ENCODE peak calls at places on chromosome 3, in seven cellular contexts. G, H, Y, X, U, T and V are unnamed samples.

GRCh38 chr3:20323307-20323927 is 137.4 kb upstream of the SGO1 start:
- DNase-seq in G (no peak), H (no peak), Y (peak; percentile 27), X (no peak), U (no peak), T (no peak), V (no peak)

GRCh38 chr3:161443921-161444457 is 52.6 kb upstream of the OTOL1 start:
- DNase-seq in G (no peak), H (no peak), Y (no peak), X (no peak), U (no peak), T (no peak), V (no peak)

GRCh38 chr3:119912220-119912619 is 130.3 kb downstream of the NR1I2 start:
- DNase-seq in G (no peak), H (no peak), Y (no peak), X (no peak), U (peak; percentile 7), T (no peak), V (no peak)

GRCh38 chr3:50359760-50360110 is 414 bp upstream of the TMEM115 start:
- DNase-seq in G (no peak), H (no peak), Y (no peak), X (no peak), U (no peak), T (no peak), V (no peak)

GRCh38 chr3:32009101-32009500 is 27.6 kb downstream of the ZNF860 start:
- DNase-seq in G (no peak), H (no peak), Y (no peak), X (no peak), U (peak; percentile 50), T (no peak), V (no peak)

GRCh38 chr3:124260206-124260915 is 268.4 kb upstream of the ROPN1 start:
- DNase-seq in G (no peak), H (no peak), Y (no peak), X (no peak), U (peak; percentile 88), T (no peak), V (peak; percentile 80)

GRCh38 chr3:55000546-55000945 is 72.7 kb upstream of the LRTM1 start:
- DNase-seq in G (no peak), H (no peak), Y (no peak), X (no peak), U (peak; percentile 87), T (no peak), V (peak; percentile 92)

GRCh38 chr3:97579365-97579764 is 185.2 kb upstream of the ARL6 start:
- DNase-seq in G (no peak), H (no peak), Y (no peak), X (no peak), U (no peak), T (no peak), V (no peak)

GRCh38 chr3:46845860-46846623 is 17.2 kb downstream of the MYL3 start:
- DNase-seq in G (peak; percentile 84), H (peak; percentile 84), Y (peak; percentile 74), X (peak; percentile 87), U (peak; percentile 57), T (peak; percentile 66), V (peak; percentile 70)

GRCh38 chr3:24096695-24097290 is 151.7 kb downstream of the NR1D2 start:
- DNase-seq in G (no peak), H (no peak), Y (no peak), X (no peak), U (peak; percentile 18), T (no peak), V (no peak)

GRCh38 chr3:46998121-46998851 is 18.8 kb downstream of the NBEAL2 start:
- DNase-seq in G (peak; percentile 78), H (peak; percentile 83), Y (peak; percentile 84), X (peak; percentile 79), U (peak; percentile 49), T (peak; percentile 60), V (peak; percentile 65)

GRCh38 chr3:136898549-136898948 is 36.5 kb downstream of the NCK1 start:
- DNase-seq in G (no peak), H (no peak), Y (no peak), X (no peak), U (no peak), T (no peak), V (no peak)

GRCh38 chr3:192054881-192055280 is 593.9 kb downstream of the PYDC2 start:
- DNase-seq in G (no peak), H (no peak), Y (no peak), X (no peak), U (peak; percentile 79), T (no peak), V (peak; percentile 5)

GRCh38 chr3:67044295-67044694 is 46.2 kb downstream of the KBTBD8 start:
- DNase-seq in G (no peak), H (no peak), Y (no peak), X (no peak), U (peak; percentile 35), T (no peak), V (peak; percentile 26)

GRCh38 chr3:157259825-157260224 is 99.9 kb upstream of the CCNL1 start:
- DNase-seq in G (no peak), H (no peak), Y (no peak), X (no peak), U (no peak), T (no peak), V (no peak)

GRCh38 chr3:61736506-61736905 is 175.1 kb downstream of the PTPRG start:
- DNase-seq in G (no peak), H (no peak), Y (no peak), X (no peak), U (peak; percentile 24), T (no peak), V (no peak)

GRCh38 chr3:76949462-76949861 is 90.4 kb upstream of the ROBO2 start:
- DNase-seq in G (no peak), H (no peak), Y (no peak), X (no peak), U (no peak), T (no peak), V (no peak)

GRCh38 chr3:159210336-159210735 is 408.5 kb downstream of the MFSD1 start:
- DNase-seq in G (no peak), H (no peak), Y (no peak), X (no peak), U (peak; percentile 15), T (no peak), V (no peak)

GRCh38 chr3:58526124-58526957 is 10.6 kb downstream of the ACOX2 start:
- DNase-seq in G (no peak), H (peak; percentile 46), Y (peak; percentile 51), X (no peak), U (peak; percentile 96), T (no peak), V (peak; percentile 95)

GRCh38 chr3:171358171-171358890 is 101.9 kb downstream of the TNIK start:
- DNase-seq in G (no peak), H (no peak), Y (no peak), X (no peak), U (peak; percentile 50), T (no peak), V (no peak)

GRCh38 chr3:169104541-169104940 is 559.0 kb downstream of the MECOM start:
- DNase-seq in G (no peak), H (no peak), Y (no peak), X (no peak), U (peak; percentile 81), T (no peak), V (peak; percentile 95)

GRCh38 chr3:157174265-157174615 is 14.3 kb upstream of the CCNL1 start:
- DNase-seq in G (peak; percentile 28), H (no peak), Y (peak; percentile 40), X (no peak), U (no peak), T (no peak), V (no peak)

GRCh38 chr3:58480309-58480708 is 11.6 kb upstream of the KCTD6 start:
- DNase-seq in G (no peak), H (no peak), Y (no peak), X (no peak), U (no peak), T (no peak), V (no peak)

GRCh38 chr3:114569186-114569585 is 275.4 kb downstream of the TIGIT start:
- DNase-seq in G (no peak), H (no peak), Y (peak; percentile 3), X (no peak), U (peak; percentile 26), T (no peak), V (peak; percentile 31)

GRCh38 chr3:111596328-111596727 is 1.2 kb upstream of the ZBED2 start:
- DNase-seq in G (no peak), H (no peak), Y (no peak), X (no peak), U (peak; percentile 41), T (no peak), V (no peak)

GRCh38 chr3:4981160-4981687 is 2.0 kb downstream of the BHLHE40 start:
- DNase-seq in G (no peak), H (no peak), Y (no peak), X (no peak), U (peak; percentile 62), T (no peak), V (peak; percentile 58)

GRCh38 chr3:140341213-140341612 is 336.7 kb upstream of the TRIM42 start:
- DNase-seq in G (no peak), H (no peak), Y (no peak), X (no peak), U (no peak), T (no peak), V (no peak)

GRCh38 chr3:43879166-43879565 is 188.4 kb downstream of the ABHD5 start:
- DNase-seq in G (no peak), H (no peak), Y (peak; percentile 59), X (peak; percentile 64), U (peak; percentile 60), T (no peak), V (peak; percentile 55)